ENCODE peak calls at places on chromosomes 5 and 9, in eight cellular contexts. T, Q, I, N, E, M, L and F are unnamed samples.

GRCh38 chr5:157820593-157821252 is 38.2 kb downstream of the CLINT1 start:
- DNase-seq in T (no peak), Q (peak), I (no peak), N (peak), E (peak), M (no peak), L (peak), F (peak)

GRCh38 chr9:127805620-127806019 is 2.9 kb downstream of the FPGS start:
- DNase-seq in T (no peak), Q (peak), I (no peak), N (peak), E (peak), M (no peak), L (peak), F (no peak)

GRCh38 chr9:93301911-93302525 is 118.1 kb downstream of the WNK2 start:
- DNase-seq in T (no peak), Q (no peak), I (no peak), N (no peak), E (no peak), M (peak), L (peak), F (no peak)

GRCh38 chr5:132020568-132021339 is 9.3 kb upstream of the ACSL6 start:
- DNase-seq in T (no peak), Q (peak), I (no peak), N (no peak), E (no peak), M (no peak), L (peak), F (no peak)

GRCh38 chr9:76342201-76342600 is 52.0 kb downstream of the RFK start:
- DNase-seq in T (no peak), Q (no peak), I (no peak), N (no peak), E (no peak), M (no peak), L (no peak), F (no peak)

GRCh38 chr9:132795511-132796303 is 82.4 kb downstream of the AK8 start:
- DNase-seq in T (no peak), Q (no peak), I (no peak), N (no peak), E (no peak), M (peak), L (no peak), F (no peak)

GRCh38 chr5:81579525-81579924 is 171.4 kb downstream of the SSBP2 start:
- DNase-seq in T (peak), Q (no peak), I (no peak), N (no peak), E (no peak), M (no peak), L (no peak), F (peak)

GRCh38 chr5:16809816-16810502 is 126.1 kb downstream of the MYO10 start:
- DNase-seq in T (peak), Q (peak), I (no peak), N (no peak), E (peak), M (peak), L (peak), F (no peak)

GRCh38 chr5:156707750-156708149 is 142.3 kb upstream of the PPP1R2B start:
- DNase-seq in T (no peak), Q (no peak), I (no peak), N (no peak), E (no peak), M (no peak), L (no peak), F (no peak)

GRCh38 chr5:142474426-142474825 is 149.6 kb upstream of the SPRY4 start:
- DNase-seq in T (no peak), Q (peak), I (no peak), N (peak), E (no peak), M (no peak), L (no peak), F (no peak)

GRCh38 chr9:28805197-28805596 is 1231.9 kb upstream of the C9orf72 start:
- DNase-seq in T (no peak), Q (no peak), I (no peak), N (no peak), E (no peak), M (no peak), L (no peak), F (no peak)

GRCh38 chr5:15014809-15015208 is 143.2 kb upstream of the ANKH start:
- DNase-seq in T (no peak), Q (peak), I (no peak), N (no peak), E (no peak), M (no peak), L (no peak), F (no peak)

GRCh38 chr5:72066658-72067057 is 40.6 kb upstream of the MAP1B start:
- DNase-seq in T (peak), Q (peak), I (no peak), N (peak), E (no peak), M (no peak), L (no peak), F (no peak)

GRCh38 chr9:31412081-31412480 is 972.4 kb upstream of the ACO1 start:
- DNase-seq in T (no peak), Q (no peak), I (no peak), N (no peak), E (no peak), M (no peak), L (no peak), F (no peak)

GRCh38 chr5:137361275-137361674 is 137.9 kb downstream of the SPOCK1 start:
- DNase-seq in T (peak), Q (peak), I (no peak), N (no peak), E (no peak), M (no peak), L (no peak), F (no peak)

GRCh38 chr9:78236511-78236950 is 656 bp downstream of the CEP78 start:
- DNase-seq in T (no peak), Q (peak), I (no peak), N (peak), E (no peak), M (no peak), L (peak), F (no peak)

GRCh38 chr9:136338511-136338910 is 11.2 kb downstream of the GPSM1 start:
- DNase-seq in T (no peak), Q (no peak), I (no peak), N (no peak), E (no peak), M (no peak), L (no peak), F (no peak)

GRCh38 chr9:15079989-15080388 is 169.8 kb upstream of the FREM1 start:
- DNase-seq in T (no peak), Q (no peak), I (no peak), N (no peak), E (no peak), M (no peak), L (no peak), F (no peak)

GRCh38 chr5:126477681-126478117 is 54.5 kb downstream of the GRAMD2B start:
- DNase-seq in T (no peak), Q (no peak), I (no peak), N (no peak), E (no peak), M (peak), L (no peak), F (no peak)

GRCh38 chr9:122091682-122092592 is 1.2 kb downstream of the TTLL11 start:
- DNase-seq in T (no peak), Q (no peak), I (no peak), N (peak), E (peak), M (no peak), L (no peak), F (no peak)

GRCh38 chr9:116243708-116244107 is 90.1 kb downstream of the PAPPA start:
- DNase-seq in T (no peak), Q (no peak), I (no peak), N (no peak), E (no peak), M (no peak), L (no peak), F (no peak)

GRCh38 chr5:148666353-148666752 is 12.0 kb upstream of the HTR4 start:
- DNase-seq in T (no peak), Q (no peak), I (no peak), N (no peak), E (no peak), M (no peak), L (no peak), F (no peak)

GRCh38 chr5:17147225-17148120 is 70.0 kb upstream of the BASP1 start:
- DNase-seq in T (no peak), Q (no peak), I (no peak), N (no peak), E (no peak), M (no peak), L (no peak), F (no peak)

GRCh38 chr9:137618105-137619067 is at the start of gene EHMT1:
- DNase-seq in T (no peak), Q (peak), I (peak), N (peak), E (peak), M (peak), L (peak), F (peak)

GRCh38 chr9:126861707-126862460 is 1.4 kb downstream of the ZBTB34 start:
- DNase-seq in T (no peak), Q (peak), I (no peak), N (peak), E (peak), M (no peak), L (peak), F (peak)

GRCh38 chr5:83414601-83415000 is 56.9 kb upstream of the VCAN start:
- DNase-seq in T (no peak), Q (no peak), I (no peak), N (no peak), E (no peak), M (no peak), L (no peak), F (no peak)

GRCh38 chr9:129285979-129286772 is 108.1 kb upstream of the IER5L start:
- DNase-seq in T (no peak), Q (no peak), I (no peak), N (no peak), E (no peak), M (peak), L (no peak), F (no peak)

GRCh38 chr5:52603742-52604141 is 184.0 kb upstream of the ITGA1 start:
- DNase-seq in T (no peak), Q (no peak), I (no peak), N (no peak), E (no peak), M (no peak), L (no peak), F (no peak)

GRCh38 chr9:84170521-84171141 is 169.9 kb downstream of the SLC28A3 start:
- DNase-seq in T (peak), Q (peak), I (no peak), N (peak), E (peak), M (peak), L (peak), F (peak)

GRCh38 chr9:108865037-108865436 is 3.0 kb downstream of the ACTL7A start:
- DNase-seq in T (no peak), Q (peak), I (no peak), N (peak), E (no peak), M (peak), L (no peak), F (no peak)